ENCODE peak calls at places on chromosomes 13 and 19, in six cellular contexts. I, H, U, E, Q and K are unnamed samples.

GRCh38 chr13:98739023-98739422 is 13.4 kb downstream of the SLC15A1 start:
- DNase-seq in I (no peak), H (no peak), U (no peak), E (no peak), Q (no peak), K (no peak)

GRCh38 chr13:19607523-19608078 is 25.9 kb upstream of the MPHOSPH8 start:
- DNase-seq in I (no peak), H (no peak), U (no peak), E (no peak), Q (no peak), K (no peak)

GRCh38 chr13:80881495-80882482 is 540.9 kb upstream of the SPRY2 start:
- DNase-seq in I (no peak), H (no peak), U (no peak), E (no peak), Q (no peak), K (no peak)

GRCh38 chr19:57334191-57334590 is 13.9 kb downstream of the ZNF543 start:
- DNase-seq in I (no peak), H (no peak), U (no peak), E (no peak), Q (no peak), K (no peak)

GRCh38 chr13:89061821-89062220 is 1390.7 kb downstream of the SLITRK5 start:
- DNase-seq in I (no peak), H (no peak), U (no peak), E (no peak), Q (no peak), K (no peak)

GRCh38 chr13:51025245-51025872 is 85.7 kb downstream of the C13orf42 start:
- DNase-seq in I (no peak), H (no peak), U (no peak), E (no peak), Q (no peak), K (no peak)

GRCh38 chr13:110126391-110126961 is 180.5 kb downstream of the COL4A1 start:
- DNase-seq in I (no peak), H (peak), U (peak), E (no peak), Q (no peak), K (no peak)

GRCh38 chr19:1302534-1303239 is 17.0 kb downstream of the EFNA2 start:
- DNase-seq in I (no peak), H (no peak), U (no peak), E (no peak), Q (no peak), K (no peak)

GRCh38 chr13:109575821-109576220 is 210.6 kb downstream of the IRS2 start:
- DNase-seq in I (no peak), H (no peak), U (no peak), E (no peak), Q (no peak), K (no peak)

GRCh38 chr13:61850794-61851193 is 435.1 kb upstream of the PCDH20 start:
- DNase-seq in I (no peak), H (no peak), U (no peak), E (no peak), Q (no peak), K (no peak)

GRCh38 chr13:31476266-31476665 is 263.1 kb upstream of the RXFP2 start:
- DNase-seq in I (no peak), H (no peak), U (peak), E (no peak), Q (no peak), K (peak)

GRCh38 chr19:39408392-39409206 is 2.0 kb downstream of the ZFP36 start:
- DNase-seq in I (peak), H (no peak), U (no peak), E (no peak), Q (no peak), K (no peak)

GRCh38 chr13:22848539-22849052 is 332.2 kb upstream of the SGCG start:
- DNase-seq in I (no peak), H (no peak), U (no peak), E (no peak), Q (peak), K (peak)

GRCh38 chr13:41017744-41018582 is 1.2 kb downstream of the ELF1 start:
- DNase-seq in I (no peak), H (no peak), U (no peak), E (no peak), Q (no peak), K (no peak)

GRCh38 chr19:16463991-16464575 is 7.7 kb downstream of the EPS15L1 start:
- DNase-seq in I (no peak), H (no peak), U (no peak), E (no peak), Q (no peak), K (peak)

GRCh38 chr13:31201341-31202024 is 1.7 kb downstream of the B3GLCT start:
- DNase-seq in I (no peak), H (no peak), U (peak), E (no peak), Q (no peak), K (peak)

GRCh38 chr19:47573076-47574026 is at the start of gene ZNF541:
- DNase-seq in I (peak), H (peak), U (peak), E (peak), Q (no peak), K (peak)

GRCh38 chr19:55069137-55069858 is 6.3 kb upstream of the RDH13 start:
- DNase-seq in I (no peak), H (no peak), U (no peak), E (no peak), Q (peak), K (peak)

GRCh38 chr19:47726467-47726866 is 13.2 kb downstream of the EHD2 start:
- DNase-seq in I (no peak), H (no peak), U (no peak), E (no peak), Q (no peak), K (no peak)

GRCh38 chr19:49829200-49829599 is 11.1 kb downstream of the MED25 start:
- DNase-seq in I (no peak), H (no peak), U (no peak), E (no peak), Q (no peak), K (no peak)

GRCh38 chr19:9149976-9150375 is 9.8 kb downstream of the ZNF317 start:
- DNase-seq in I (no peak), H (no peak), U (no peak), E (no peak), Q (no peak), K (no peak)

GRCh38 chr19:16541526-16542044 is 652 bp downstream of the CHERP start:
- DNase-seq in I (no peak), H (no peak), U (no peak), E (no peak), Q (peak), K (peak)

GRCh38 chr13:31982540-31982939 is 49.0 kb upstream of the FRY start:
- DNase-seq in I (no peak), H (peak), U (peak), E (peak), Q (no peak), K (peak)

GRCh38 chr13:59409211-59409610 is 754.5 kb downstream of the DIAPH3 start:
- DNase-seq in I (peak), H (peak), U (no peak), E (no peak), Q (no peak), K (no peak)

GRCh38 chr13:65638572-65639168 is 1591.5 kb downstream of the PCDH9 start:
- DNase-seq in I (no peak), H (no peak), U (peak), E (no peak), Q (peak), K (peak)

GRCh38 chr19:38361633-38362075 is 12.7 kb upstream of the PSMD8 start:
- DNase-seq in I (peak), H (peak), U (no peak), E (peak), Q (peak), K (peak)

GRCh38 chr19:20078696-20079095 is 896 bp downstream of the ZNF90 start:
- DNase-seq in I (peak), H (peak), U (no peak), E (no peak), Q (peak), K (peak)

GRCh38 chr13:37173214-37173613 is 67.8 kb upstream of the CSNK1A1L start:
- DNase-seq in I (no peak), H (no peak), U (peak), E (no peak), Q (no peak), K (no peak)

GRCh38 chr13:19927117-19927734 is 31.3 kb upstream of the ZMYM2 start:
- DNase-seq in I (no peak), H (no peak), U (peak), E (no peak), Q (no peak), K (no peak)

GRCh38 chr13:60229708-60230272 is 66.1 kb upstream of the DIAPH3 start:
- DNase-seq in I (no peak), H (no peak), U (no peak), E (no peak), Q (no peak), K (peak)

GRCh38 chr13:47639716-47640447 is 361.2 kb downstream of the SUCLA2 start:
- DNase-seq in I (no peak), H (no peak), U (peak), E (no peak), Q (no peak), K (no peak)

GRCh38 chr13:51501592-51502205 is 48.9 kb upstream of the INTS6 start:
- DNase-seq in I (no peak), H (no peak), U (no peak), E (no peak), Q (no peak), K (no peak)

GRCh38 chr19:56189785-56190184 is 7.8 kb downstream of the ZSCAN5B start:
- DNase-seq in I (no peak), H (no peak), U (no peak), E (no peak), Q (no peak), K (no peak)
- TF ChIP-seq CTCF in I (no peak), H (no peak), U (no peak), E (no peak), Q (no peak), K (no peak)

GRCh38 chr19:12656899-12657571 is 9.5 kb downstream of the MAN2B1 start:
- DNase-seq in I (no peak), H (no peak), U (no peak), E (no peak), Q (no peak), K (peak)
- TF ChIP-seq CTCF in I (no peak), H (no peak), U (no peak), E (no peak), Q (no peak), K (no peak)

GRCh38 chr13:53198017-53198416 is 169.4 kb downstream of the OLFM4 start:
- DNase-seq in I (no peak), H (no peak), U (no peak), E (no peak), Q (no peak), K (peak)

GRCh38 chr13:53200075-53200474 is 171.5 kb downstream of the OLFM4 start:
- DNase-seq in I (no peak), H (no peak), U (no peak), E (no peak), Q (no peak), K (no peak)

GRCh38 chr13:53198699-53199098 is 170.1 kb downstream of the OLFM4 start:
- DNase-seq in I (no peak), H (no peak), U (no peak), E (no peak), Q (no peak), K (no peak)

GRCh38 chr13:53201454-53202225 is 173.0 kb downstream of the OLFM4 start:
- DNase-seq in I (peak), H (peak), U (no peak), E (no peak), Q (peak), K (peak)

GRCh38 chr13:53200498-53201453 is 172.2 kb downstream of the OLFM4 start:
- DNase-seq in I (peak), H (peak), U (no peak), E (no peak), Q (peak), K (peak)
- TF ChIP-seq CTCF in I (no peak), H (peak), U (peak), E (peak), Q (peak), K (no peak)

GRCh38 chr19:28864024-28864503 is 348.9 kb downstream of the UQCRFS1 start:
- DNase-seq in I (no peak), H (peak), U (no peak), E (no peak), Q (no peak), K (no peak)

GRCh38 chr19:28859811-28860210 is 353.1 kb downstream of the UQCRFS1 start:
- DNase-seq in I (no peak), H (no peak), U (no peak), E (no peak), Q (no peak), K (no peak)

GRCh38 chr19:28864577-28865042 is 348.3 kb downstream of the UQCRFS1 start:
- DNase-seq in I (no peak), H (peak), U (no peak), E (no peak), Q (no peak), K (no peak)

GRCh38 chr19:28867978-28868377 is 345.0 kb downstream of the UQCRFS1 start:
- DNase-seq in I (no peak), H (no peak), U (no peak), E (no peak), Q (no peak), K (no peak)

GRCh38 chr19:28862238-28862637 is 350.7 kb downstream of the UQCRFS1 start:
- DNase-seq in I (no peak), H (no peak), U (no peak), E (no peak), Q (no peak), K (no peak)
- TF ChIP-seq CTCF in I (no peak), H (no peak), U (no peak), E (no peak), Q (no peak), K (no peak)

GRCh38 chr13:28089065-28089464 is 11.3 kb downstream of the FLT3 start:
- DNase-seq in I (no peak), H (no peak), U (no peak), E (no peak), Q (no peak), K (no peak)
- TF ChIP-seq CTCF in I (no peak), H (no peak), U (no peak), E (no peak), Q (no peak), K (no peak)

DNA sequence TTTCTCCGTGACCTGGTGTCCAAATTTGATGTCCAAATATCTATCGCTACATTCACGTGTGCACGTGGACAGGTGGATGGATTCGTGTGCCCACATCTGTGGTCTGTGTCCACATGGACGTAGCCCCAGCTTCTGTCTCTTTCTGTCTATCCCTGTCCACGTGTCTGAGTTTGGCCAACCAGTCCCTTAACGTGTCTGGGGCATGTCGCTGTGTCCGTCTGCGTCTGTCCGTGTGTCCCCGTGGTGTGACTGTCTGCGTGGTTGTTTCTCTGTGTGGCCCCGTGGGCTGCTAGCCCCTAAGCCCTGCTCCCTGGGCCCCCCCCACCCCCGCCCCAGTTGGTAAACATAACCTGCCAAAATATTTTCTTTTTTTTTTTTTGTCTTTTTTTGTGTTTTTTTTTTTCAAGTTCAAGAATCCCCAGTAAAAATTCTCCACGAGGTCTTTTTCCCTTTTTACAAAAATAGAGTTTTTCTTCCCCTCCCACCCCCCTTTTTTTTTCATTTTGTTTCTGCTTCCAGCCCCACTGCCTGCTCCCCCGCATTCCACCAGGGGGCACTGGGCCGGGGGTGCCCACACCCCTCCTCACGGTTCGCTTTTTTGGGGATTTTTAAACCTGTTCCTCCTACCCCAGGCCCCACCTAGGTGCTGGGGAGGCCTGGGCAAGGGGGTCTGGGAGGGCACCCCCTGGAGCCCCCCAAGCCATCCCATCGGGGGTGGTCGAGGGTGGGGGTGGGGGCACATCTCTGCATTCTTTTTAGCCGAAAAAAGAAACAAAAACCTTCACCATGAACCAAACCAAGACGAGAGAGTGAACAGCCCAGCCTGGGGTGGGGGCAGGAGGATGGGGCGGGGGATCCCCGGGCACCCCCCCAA is 18.3 kb downstream of the PRKCSH start:
- DNase-seq in I (no peak), H (no peak), U (no peak), E (no peak), Q (no peak), K (peak)
- TF ChIP-seq CTCF in I (peak), H (peak), U (peak), E (no peak), Q (peak), K (peak)

GRCh38 chr13:113730831-113731191 is 28.2 kb upstream of the TMEM255B start:
- DNase-seq in I (no peak), H (no peak), U (no peak), E (no peak), Q (no peak), K (no peak)
- TF ChIP-seq CTCF in I (no peak), H (peak), U (no peak), E (no peak), Q (no peak), K (peak)

DNA sequence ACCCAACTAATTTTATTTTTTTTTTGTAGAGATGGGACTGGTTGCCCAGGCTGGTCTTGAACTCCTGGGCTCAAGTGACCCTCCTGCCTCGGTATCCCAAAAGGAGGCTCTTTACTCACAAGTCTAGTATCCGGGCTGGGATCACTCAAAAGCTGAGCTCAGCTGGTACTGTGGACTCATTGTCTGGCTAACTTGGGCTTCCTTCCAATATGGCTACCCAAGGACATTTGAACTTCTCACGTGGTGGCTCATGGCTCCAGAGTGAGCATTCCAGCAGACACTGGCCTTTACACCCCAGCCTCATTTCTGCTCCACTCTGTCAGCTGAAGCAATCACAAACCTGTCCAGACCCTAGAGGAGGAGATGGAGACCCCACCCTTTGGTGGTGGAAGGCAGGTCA is 28.9 kb downstream of the HPN start:
- DNase-seq in I (no peak), H (no peak), U (no peak), E (no peak), Q (no peak), K (no peak)
- TF ChIP-seq CTCF in I (no peak), H (no peak), U (no peak), E (no peak), Q (no peak), K (no peak)

GRCh38 chr19:3466630-3467029 is 13.7 kb downstream of the SMIM24 start:
- DNase-seq in I (no peak), H (no peak), U (no peak), E (no peak), Q (no peak), K (no peak)
- TF ChIP-seq CTCF in I (no peak), H (no peak), U (no peak), E (no peak), Q (no peak), K (no peak)

GRCh38 chr19:5131031-5131865 is 162.3 kb downstream of the KDM4B start:
- DNase-seq in I (peak), H (no peak), U (no peak), E (no peak), Q (no peak), K (no peak)
- TF ChIP-seq CTCF in I (peak), H (no peak), U (no peak), E (no peak), Q (no peak), K (no peak)